ENCODE peak calls at places on chromosomes 1 and 21, in five cellular contexts. F is cardiac muscle cell, C is brain microvascular endothelial cell, R is Panc1, K is body of pancreas. X is an unnamed sample.

GRCh38 chr21:15367061-15367626 is 302.3 kb upstream of the NRIP1 start:
- DNase-seq in F (no peak), C (no peak), R (no peak), K (no peak), X (no peak)

GRCh38 chr1:160410412-160411005 is 10.1 kb downstream of the VANGL2 start:
- DNase-seq in F (peak; percentile 46), K (no peak), C (no peak), R (no peak), X (no peak)

GRCh38 chr1:210233495-210234253 is 1.1 kb downstream of the SERTAD4 start:
- DNase-seq in C (peak; percentile 14), K (peak; percentile 45), R (no peak), F (peak; percentile 80), X (peak; percentile 63)

GRCh38 chr1:49817681-49818080 is 206.1 kb downstream of the AGBL4 start:
- DNase-seq in K (no peak), R (no peak), C (no peak), F (no peak), X (no peak)

GRCh38 chr1:154481058-154481457 is 21.0 kb upstream of the TDRD10 start:
- DNase-seq in F (no peak), C (no peak), R (no peak), K (no peak), X (no peak)

GRCh38 chr1:236841341-236841740 is 46.2 kb downstream of the MTR start:
- DNase-seq in R (no peak), F (no peak), K (peak; percentile 42), C (no peak), X (no peak)

GRCh38 chr1:151193856-151194255 is 3.9 kb upstream of the VPS72 start:
- DNase-seq in R (no peak), C (no peak), K (no peak), F (no peak), X (no peak)

GRCh38 chr1:113834716-113835115 is 22.4 kb upstream of the RSBN1 start:
- DNase-seq in C (no peak), R (no peak), K (no peak), F (no peak), X (no peak)

GRCh38 chr1:54153548-54154439 is 994 bp upstream of the CDCP2 start:
- DNase-seq in C (peak; percentile 55), F (peak; percentile 88), K (peak; percentile 81), R (no peak), X (peak; percentile 82)

GRCh38 chr1:248823517-248824001 is 2.2 kb downstream of the SH3BP5L start:
- DNase-seq in C (no peak), K (no peak), F (peak; percentile 35), R (no peak), X (no peak)

GRCh38 chr21:41431788-41432548 is 5.9 kb downstream of the MX1 start:
- DNase-seq in R (no peak), K (no peak), F (no peak), C (no peak), X (no peak)

GRCh38 chr1:201394596-201394995 is 4.5 kb downstream of the LAD1 start:
- DNase-seq in K (no peak), C (no peak), F (no peak), R (no peak), X (no peak)

GRCh38 chr21:38853421-38853919 is 47.7 kb downstream of the ETS2 start:
- DNase-seq in F (peak; percentile 87), C (peak; percentile 95), K (peak; percentile 76), R (peak; percentile 55), X (no peak)

GRCh38 chr21:46489800-46490199 is 31.1 kb downstream of the DIP2A start:
- DNase-seq in F (no peak), C (no peak), R (no peak), K (no peak), X (no peak)

GRCh38 chr1:14842891-14843290 is 244.4 kb downstream of the KAZN start:
- DNase-seq in R (no peak), F (no peak), C (peak; percentile 14), K (no peak), X (no peak)

GRCh38 chr21:16851054-16851453 is 661.8 kb upstream of the CXADR start:
- DNase-seq in K (no peak), F (no peak), R (no peak), C (no peak), X (no peak)

GRCh38 chr21:16855164-16855667 is 657.6 kb upstream of the CXADR start:
- DNase-seq in F (no peak), R (no peak), K (no peak), C (no peak), X (no peak)
- H3K27ac ChIP-seq in F (no peak overlapping the region), R (no peak overlapping the region), K (no peak overlapping the region), C (no peak overlapping the region), X (no peak overlapping the region)

DNA sequence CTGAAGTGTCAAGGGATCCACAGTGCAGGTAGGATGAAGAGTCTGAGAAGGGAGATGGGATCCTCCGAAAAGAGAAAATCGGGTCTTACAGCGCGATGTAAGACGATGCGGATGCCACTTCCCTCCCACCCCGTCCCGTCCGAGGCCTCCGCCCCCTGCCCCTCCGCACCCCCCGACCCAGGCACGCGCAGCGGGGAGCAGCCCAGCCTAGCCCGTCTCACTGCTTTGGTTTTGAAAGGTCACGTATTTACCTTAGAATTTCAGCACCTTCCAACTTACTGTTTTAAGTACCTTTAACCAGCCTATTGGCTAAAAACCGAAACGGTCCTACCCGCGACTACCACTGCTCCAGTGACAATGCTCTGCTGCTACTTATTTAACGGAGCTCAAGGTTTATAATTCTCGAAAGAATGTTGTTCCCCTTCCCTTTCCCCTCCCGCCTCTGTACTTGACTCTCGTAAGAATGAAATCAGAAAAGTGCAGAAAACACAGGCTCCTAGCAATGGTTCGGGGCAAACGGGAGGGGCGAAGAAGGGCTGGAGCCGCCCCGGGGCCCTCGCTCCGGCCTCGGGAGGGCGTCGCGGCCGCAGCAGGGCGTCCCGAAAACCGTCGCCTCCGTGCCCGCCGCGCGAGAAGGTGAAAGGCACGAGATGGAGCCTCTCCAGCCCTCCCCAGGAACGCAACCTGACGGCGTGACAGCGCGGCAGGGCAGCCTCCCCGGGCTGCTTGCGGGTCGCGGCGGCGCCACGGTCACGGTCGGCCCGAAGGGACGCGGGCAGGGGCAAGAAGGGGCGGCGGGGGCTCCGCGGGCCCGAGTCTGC is 706 bp downstream of the TMEM50B start:
- DNase-seq in F (peak; percentile 39), C (no peak), K (peak; percentile 42), R (no peak), X (peak; percentile 56)
- H3K27ac ChIP-seq in F (peak overlapping the region; percentile 96), C (peak overlapping the region; percentile 79), K (peak overlapping the region; percentile 97), R (peak overlapping the region; percentile 75), X (peak overlapping the region; percentile 95)

GRCh38 chr21:33686386-33686785 is 44.1 kb downstream of the ITSN1 start:
- DNase-seq in C (no peak), R (no peak), K (no peak), F (no peak), X (no peak)
- H3K27ac ChIP-seq in C (peak overlapping the region; percentile 87), R (no peak overlapping the region), K (no peak overlapping the region), F (peak overlapping the region; percentile 96), X (peak overlapping the region; percentile 76)

DNA sequence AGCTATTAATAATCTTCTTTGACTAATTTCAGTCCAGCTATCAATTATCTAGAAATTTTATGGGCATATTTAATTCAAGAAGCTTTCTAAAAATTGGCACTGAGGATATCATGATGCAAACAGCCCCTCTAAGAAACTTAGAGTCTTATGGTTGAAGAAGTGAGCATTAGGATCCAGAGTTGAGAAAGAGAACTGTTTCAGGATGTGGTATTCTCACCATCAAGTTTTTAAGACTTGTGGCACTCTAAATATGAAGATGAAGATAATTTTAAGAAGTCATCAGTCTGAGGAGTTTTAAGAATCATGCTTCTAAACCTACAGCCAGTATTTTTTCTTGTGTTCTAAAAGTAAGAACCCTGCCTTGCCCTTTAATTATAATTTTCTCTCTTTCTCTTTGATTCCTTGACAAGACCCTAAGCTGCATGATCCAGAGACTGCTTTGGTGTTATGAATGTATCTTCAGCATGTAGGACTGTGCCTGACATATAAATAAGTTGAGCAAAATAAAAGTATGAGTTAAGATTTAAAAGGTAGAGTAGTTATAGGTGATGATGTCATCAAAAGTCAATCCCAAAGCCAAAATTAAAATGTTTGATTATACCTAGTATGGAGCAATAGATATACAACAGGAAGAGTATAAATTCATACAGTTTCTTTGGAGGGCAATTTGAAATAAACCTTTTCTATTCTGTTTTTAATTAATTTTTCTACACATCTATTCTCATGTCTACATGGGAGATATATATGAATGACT is 39.1 kb downstream of the RPS6KC1 start:
- DNase-seq in C (no peak), F (no peak), R (no peak), K (no peak), X (no peak)
- H3K27ac ChIP-seq in C (no peak overlapping the region), F (no peak overlapping the region), R (no peak overlapping the region), K (no peak overlapping the region), X (no peak overlapping the region)

DNA sequence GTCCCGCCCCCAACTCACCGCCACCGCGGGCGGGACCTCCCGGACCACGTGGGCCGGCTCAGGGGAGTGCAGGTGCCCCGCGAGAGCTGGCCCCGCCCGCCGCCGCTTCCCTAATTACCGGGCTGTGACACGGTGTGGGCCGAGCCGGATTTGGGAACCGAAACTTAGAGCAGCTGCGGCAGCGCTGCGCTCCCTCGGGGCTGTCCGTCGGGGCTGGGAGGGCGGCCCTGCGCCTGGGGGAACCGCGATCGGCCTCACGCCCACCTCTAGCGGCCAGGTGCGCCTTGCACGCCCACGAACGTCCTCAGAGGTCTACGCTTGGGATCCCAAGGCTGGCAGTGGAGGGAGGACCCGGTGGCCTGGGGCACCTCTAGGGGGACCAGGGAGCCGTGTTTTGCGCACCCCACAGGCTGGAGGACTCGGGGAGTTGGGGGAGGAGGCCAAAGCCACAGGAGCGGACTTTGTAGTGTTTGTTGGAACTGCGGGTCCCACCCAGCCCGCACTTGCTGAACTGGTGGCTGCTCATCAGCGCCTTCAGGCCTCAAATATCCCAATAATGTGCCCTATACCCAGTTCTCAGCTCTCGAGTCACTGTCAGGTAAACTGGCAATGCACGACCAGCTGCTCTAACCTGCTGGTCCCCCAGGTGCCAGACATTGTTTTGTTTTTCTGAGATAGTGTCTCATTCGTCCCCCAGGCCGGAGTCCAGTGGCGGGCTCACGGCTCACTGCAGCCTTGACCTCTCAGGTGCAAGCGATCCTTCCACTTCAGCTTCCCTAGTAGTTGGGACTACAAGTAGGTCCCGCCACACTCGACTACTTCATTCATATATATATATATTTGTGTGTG is 781 bp upstream of the NADK start:
- DNase-seq in K (peak; percentile 82), C (no peak), R (no peak), F (no peak), X (peak; percentile 90)
- H3K27ac ChIP-seq in K (peak overlapping the region; percentile 88), C (no peak overlapping the region), R (peak overlapping the region; percentile 77), F (no peak overlapping the region), X (no peak overlapping the region)

GRCh38 chr1:7229696-7230095 is 444.4 kb downstream of the CAMTA1 start:
- DNase-seq in C (no peak), K (no peak), F (no peak), R (no peak), X (no peak)
- H3K27ac ChIP-seq in C (no peak overlapping the region), K (no peak overlapping the region), F (no peak overlapping the region), R (no peak overlapping the region), X (no peak overlapping the region)